ENCODE peak calls at places on chromosomes 3 and 15, in five cellular contexts. D, R, M, Z and V are unnamed samples.

GRCh38 chr3:49415931-49416601 is 3.8 kb downstream of the TCTA start:
- DNase-seq in D (no peak), M (no peak), R (no peak), Z (peak; percentile 22), V (no peak)

GRCh38 chr15:55993804-55994539 is 560 bp upstream of the NEDD4 start:
- DNase-seq in Z (peak; percentile 68), M (no peak), R (no peak), D (no peak), V (no peak)

GRCh38 chr3:136755192-136755591 is 3.0 kb upstream of the STAG1 start:
- DNase-seq in Z (no peak), D (no peak), R (no peak), M (no peak), V (no peak)

GRCh38 chr3:138135141-138135832 is 3.1 kb upstream of the A4GNT start:
- DNase-seq in D (no peak), R (no peak), M (no peak), Z (no peak), V (no peak)

GRCh38 chr15:55917881-55918296 is 75.5 kb downstream of the NEDD4 start:
- DNase-seq in M (peak; percentile 36), R (no peak), D (no peak), Z (peak; percentile 88), V (no peak)

GRCh38 chr3:32143849-32144757 is 37.7 kb downstream of the GPD1L start:
- DNase-seq in Z (peak; percentile 92), R (peak; percentile 67), M (peak; percentile 72), D (peak; percentile 15), V (no peak)

GRCh38 chr3:44555753-44556152 is 760 bp downstream of the ZKSCAN7 start:
- DNase-seq in R (no peak), M (no peak), Z (no peak), D (no peak), V (no peak)

GRCh38 chr3:66644549-66644948 is 143.7 kb upstream of the LRIG1 start:
- DNase-seq in R (no peak), M (no peak), D (no peak), Z (no peak), V (no peak)

GRCh38 chr3:72533584-72534473 is 314.4 kb downstream of the SHQ1 start:
- DNase-seq in D (no peak), M (no peak), Z (no peak), R (no peak), V (no peak)

GRCh38 chr15:67505675-67506572 is 15.0 kb upstream of the C15orf61 start:
- DNase-seq in D (no peak), M (no peak), Z (no peak), R (no peak), V (no peak)

GRCh38 chr15:67146214-67146613 is 80.8 kb downstream of the SMAD3 start:
- DNase-seq in Z (peak; percentile 58), D (no peak), M (peak; percentile 65), R (no peak), V (no peak)

GRCh38 chr15:82995076-82995475 is 9.1 kb downstream of the RAMAC start:
- DNase-seq in R (no peak), Z (no peak), M (no peak), D (no peak), V (no peak)

GRCh38 chr3:142888099-142888483 is 792 bp downstream of the PCOLCE2 start:
- DNase-seq in D (no peak), Z (peak; percentile 19), R (peak; percentile 26), M (no peak), V (no peak)

GRCh38 chr3:49098429-49098828 is 4.6 kb upstream of the QRICH1 start:
- DNase-seq in R (no peak), M (no peak), D (no peak), Z (peak; percentile 47), V (no peak)

GRCh38 chr3:52649461-52650210 is 36.1 kb downstream of the PBRM1 start:
- DNase-seq in M (no peak), R (no peak), D (no peak), Z (peak; percentile 26), V (no peak)

GRCh38 chr3:100073555-100074307 is 40.6 kb downstream of the FILIP1L start:
- DNase-seq in D (no peak), Z (no peak), M (no peak), R (peak; percentile 61), V (no peak)

GRCh38 chr3:94423566-94423965 is 360.7 kb downstream of the NSUN3 start:
- DNase-seq in D (no peak), R (no peak), M (no peak), Z (no peak), V (no peak)

GRCh38 chr15:68631621-68632051 is 52.8 kb downstream of the CORO2B start:
- DNase-seq in Z (no peak), M (no peak), D (no peak), R (no peak), V (no peak)

GRCh38 chr3:172156309-172156998 is 117.1 kb downstream of the FNDC3B start:
- DNase-seq in Z (peak; percentile 96), D (no peak), R (no peak), M (peak; percentile 50), V (peak; percentile 73)

GRCh38 chr3:73546961-73547360 is 77.8 kb downstream of the PDZRN3 start:
- DNase-seq in D (no peak), R (no peak), Z (peak; percentile 95), M (no peak), V (no peak)

GRCh38 chr3:123610331-123610730 is 25.5 kb upstream of the HACD2 start:
- DNase-seq in M (no peak), R (no peak), Z (no peak), D (no peak), V (no peak)

GRCh38 chr15:94206463-94207167 is 24.7 kb upstream of the MCTP2 start:
- DNase-seq in D (no peak), Z (peak; percentile 90), R (no peak), M (no peak), V (no peak)

GRCh38 chr15:56098230-56098899 is 105.0 kb upstream of the NEDD4 start:
- DNase-seq in R (no peak), Z (no peak), D (no peak), M (no peak), V (no peak)